ENCODE peak calls at places on chromosomes 3 and 15, in four cellular contexts. V is T-helper 9 cell, S is tibial artery, B is iris pigment epithelial cell. U is an unnamed sample.

GRCh38 chr3:59764131-59764530 is 714.3 kb upstream of the CFAP20DC start:
- DNase-seq in V (no peak), S (no peak), B (no peak), U (no peak)

GRCh38 chr15:48680841-48681240 is 35.3 kb upstream of the FBN1 start:
- DNase-seq in V (no peak), B (peak), S (no peak), U (no peak)

GRCh38 chr3:192892981-192893827 is 24.5 kb downstream of the MB21D2 start:
- DNase-seq in S (peak), B (peak), V (peak), U (peak)

GRCh38 chr3:14228611-14229470 is 50.2 kb downstream of the LSM3 start:
- DNase-seq in V (no peak), S (no peak), B (no peak), U (no peak)

GRCh38 chr15:51883436-51883835 is 54.0 kb downstream of the TMOD3 start:
- DNase-seq in S (no peak), V (no peak), B (peak), U (no peak)

GRCh38 chr3:43729707-43730399 is 39.1 kb downstream of the ABHD5 start:
- DNase-seq in V (no peak), S (no peak), B (no peak), U (no peak)

GRCh38 chr3:105417538-105418289 is 51.0 kb downstream of the ALCAM start:
- DNase-seq in B (peak), V (no peak), S (no peak), U (no peak)

GRCh38 chr3:176785207-176785606 is 412.1 kb downstream of the TBL1XR1 start:
- DNase-seq in B (no peak), V (no peak), S (no peak), U (no peak)

GRCh38 chr3:171334465-171334811 is 125.8 kb downstream of the TNIK start:
- DNase-seq in V (no peak), S (no peak), B (no peak), U (no peak)

GRCh38 chr15:40340038-40340739 is 550 bp downstream of the CCDC9B start:
- DNase-seq in B (no peak), V (no peak), S (peak), U (no peak)

GRCh38 chr3:63354160-63354559 is 76.1 kb downstream of the SYNPR start:
- DNase-seq in V (no peak), S (no peak), B (no peak), U (no peak)

GRCh38 chr3:121834079-121834730 is 655 bp downstream of the IQCB1 start:
- DNase-seq in S (no peak), V (no peak), B (peak), U (no peak)

GRCh38 chr15:40909662-40910625 is 15.7 kb downstream of the VPS18 start:
- DNase-seq in B (peak), V (no peak), S (no peak), U (peak)

GRCh38 chr15:76006136-76006778 is 6.0 kb downstream of the NRG4 start:
- DNase-seq in V (no peak), B (peak), S (no peak), U (peak)

GRCh38 chr3:157087398-157088132 is 72.4 kb downstream of the CCNL1 start:
- DNase-seq in V (no peak), S (no peak), B (peak), U (no peak)

GRCh38 chr15:58471341-58471740 is 39.5 kb downstream of the LIPC start:
- DNase-seq in B (no peak), V (no peak), S (no peak), U (no peak)

GRCh38 chr15:81992523-81992922 is 53.3 kb downstream of the MEX3B start:
- DNase-seq in S (no peak), V (no peak), B (no peak), U (no peak)

GRCh38 chr3:182116386-182116785 is 404.7 kb downstream of the SOX2 start:
- DNase-seq in S (no peak), V (no peak), B (no peak), U (no peak)

GRCh38 chr3:53493997-53494791 is at the start of gene CACNA1D:
- DNase-seq in S (no peak), V (no peak), B (no peak), U (no peak)

U was measured in CD14-positive monocyte.